ENCODE peak calls at places on chromosomes 1 and 21, in seven cellular contexts. N, D, J, R, A, Q and C are unnamed samples.

GRCh38 chr1:162905759-162906158 is 44.8 kb upstream of the CCDC190 start:
- DNase-seq in R (peak), N (no peak), D (peak), A (no peak), J (no peak), Q (peak), C (no peak)

GRCh38 chr1:39332291-39332690 is 127.8 kb downstream of the MACF1 start:
- DNase-seq in J (no peak), D (peak), Q (peak), R (peak), N (no peak), A (no peak), C (no peak)

GRCh38 chr1:197423006-197423405 is 155.0 kb downstream of the CRB1 start:
- DNase-seq in N (no peak), D (peak), J (no peak), Q (peak), A (no peak), R (peak), C (no peak)

GRCh38 chr1:225629483-225629882 is 23.4 kb downstream of the ENAH start:
- DNase-seq in Q (no peak), N (no peak), J (no peak), A (no peak), D (no peak), R (no peak), C (no peak)

GRCh38 chr1:216905781-216906180 is 182.6 kb upstream of the ESRRG start:
- DNase-seq in Q (no peak), R (no peak), A (no peak), N (no peak), J (no peak), D (no peak), C (no peak)

GRCh38 chr1:211574705-211575104 is 4.3 kb downstream of the SLC30A1 start:
- DNase-seq in J (no peak), A (no peak), Q (peak), D (peak), N (no peak), R (no peak), C (no peak)

GRCh38 chr21:14259669-14260458 is 43.9 kb downstream of the RBM11 start:
- DNase-seq in Q (peak), N (no peak), D (peak), A (no peak), R (peak), J (no peak), C (no peak)

GRCh38 chr1:103025858-103026409 is 82.4 kb downstream of the COL11A1 start:
- DNase-seq in J (no peak), D (no peak), N (no peak), Q (no peak), R (no peak), A (no peak), C (no peak)

GRCh38 chr21:35375115-35375514 is 326.0 kb upstream of the RUNX1 start:
- DNase-seq in Q (peak), N (no peak), J (peak), D (peak), A (no peak), R (peak), C (no peak)

GRCh38 chr1:153908071-153908470 is 14.7 kb downstream of the GATAD2B start:
- DNase-seq in R (no peak), Q (no peak), N (no peak), J (no peak), A (no peak), D (no peak), C (no peak)

GRCh38 chr1:52186449-52186848 is 44.6 kb downstream of the ZFYVE9 start:
- DNase-seq in D (no peak), Q (peak), N (no peak), J (peak), A (no peak), R (peak), C (no peak)

GRCh38 chr1:211939876-211940468 is 95.4 kb downstream of the INTS7 start:
- DNase-seq in J (no peak), D (no peak), A (peak), N (no peak), R (no peak), Q (no peak), C (peak)

GRCh38 chr1:210233495-210234253 is 1.1 kb downstream of the SERTAD4 start:
- DNase-seq in R (peak), Q (peak), J (no peak), N (peak), D (peak), A (no peak), C (no peak)

GRCh38 chr1:234553241-234554156 is 56.5 kb downstream of the IRF2BP2 start:
- DNase-seq in D (peak), J (no peak), A (no peak), Q (peak), N (no peak), R (peak), C (no peak)

GRCh38 chr1:234433563-234434285 is 45.3 kb downstream of the TARBP1 start:
- DNase-seq in Q (peak), A (no peak), N (no peak), J (peak), D (peak), R (peak), C (no peak)

GRCh38 chr1:24344090-24344742 is 25.1 kb downstream of the GRHL3 start:
- DNase-seq in D (no peak), R (no peak), N (no peak), J (no peak), Q (no peak), A (no peak), C (no peak)

GRCh38 chr1:162676087-162676486 is 43.8 kb downstream of the DDR2 start:
- DNase-seq in N (no peak), Q (peak), D (peak), A (no peak), J (no peak), R (peak), C (no peak)

GRCh38 chr1:48674641-48675040 is 102.0 kb downstream of the BEND5 start:
- DNase-seq in Q (peak), J (no peak), N (no peak), D (peak), R (peak), A (no peak), C (no peak)